ENCODE peak calls at places on chromosome 11, in seven cellular contexts. H is mucosa of descending colon, P is AML-193, M is nucleus accumbens, L is iPS DF 6.9, B is G401, O is AG04450. C is an unnamed sample.

GRCh38 chr11:62611705-62612365 is 740 bp downstream of the EML3 start:
- DNase-seq in H (peak), P (peak), M (no peak), B (peak), L (no peak), O (no peak), C (no peak)

GRCh38 chr11:59173080-59173963 is 1.4 kb downstream of the DTX4 start:
- DNase-seq in P (no peak), H (peak), B (peak), L (no peak), M (peak), O (no peak), C (no peak)

GRCh38 chr11:65478411-65479183 is 20.2 kb upstream of the MALAT1 start:
- DNase-seq in M (no peak), O (no peak), L (no peak), B (peak), H (peak), P (no peak), C (no peak)

GRCh38 chr11:134521001-134521400 is 109.0 kb upstream of the B3GAT1 start:
- DNase-seq in O (no peak), H (no peak), P (no peak), L (no peak), M (no peak), B (peak), C (no peak)

GRCh38 chr11:126113515-126113957 is 50.9 kb upstream of the CDON start:
- DNase-seq in O (peak), M (no peak), H (peak), P (no peak), B (peak), L (no peak), C (peak)

GRCh38 chr11:134634897-134635831 is 223.1 kb upstream of the B3GAT1 start:
- DNase-seq in M (no peak), B (peak), P (no peak), H (no peak), L (no peak), O (no peak), C (no peak)

GRCh38 chr11:31882951-31883392 is 71.8 kb upstream of the PAX6 start:
- DNase-seq in H (no peak), M (no peak), P (no peak), L (no peak), B (no peak), O (no peak), C (no peak)

GRCh38 chr11:11391796-11392195 is 38.7 kb upstream of the CSNK2A3 start:
- DNase-seq in L (no peak), O (peak), B (no peak), M (no peak), H (no peak), P (no peak), C (peak)

GRCh38 chr11:8257003-8257664 is 6.5 kb downstream of the LMO1 start:
- DNase-seq in M (no peak), B (no peak), H (no peak), P (no peak), O (no peak), L (no peak), C (no peak)

GRCh38 chr11:119365071-119365591 is 16.4 kb downstream of the USP2 start:
- DNase-seq in B (no peak), O (no peak), M (no peak), L (no peak), P (no peak), H (no peak), C (no peak)

GRCh38 chr11:66996609-66997273 is 21.6 kb downstream of the C11orf86 start:
- DNase-seq in P (no peak), B (no peak), H (no peak), O (peak), L (no peak), M (no peak), C (no peak)

GRCh38 chr11:129950319-129951034 is 52.2 kb downstream of the PRDM10 start:
- DNase-seq in P (peak), O (peak), M (no peak), B (peak), L (no peak), H (no peak), C (no peak)

GRCh38 chr11:75100314-75100713 is 3.6 kb upstream of the OR2AT4 start:
- DNase-seq in B (no peak), L (no peak), H (no peak), P (no peak), M (no peak), O (peak), C (peak)

GRCh38 chr11:117819096-117820040 is 5.2 kb downstream of the FXYD2 start:
- DNase-seq in M (no peak), L (peak), P (peak), O (peak), B (no peak), H (peak), C (no peak)

C was measured in epithelial cell of proximal tubule.